ENCODE peak calls at places on chromosomes 11 and 22, in four cellular contexts. V is mesendoderm, C is gastrocnemius medialis, N is IMR-90. Q is an unnamed sample.

GRCh38 chr11:135027461-135027860 is 615.4 kb upstream of the B3GAT1 start:
- DNase-seq in V (peak; percentile 82), N (peak; percentile 31), C (no peak), Q (peak; percentile 43)

GRCh38 chr11:110147965-110148709 is 54.9 kb downstream of the ZC3H12C start:
- DNase-seq in C (no peak), N (peak; percentile 92), V (peak; percentile 14), Q (no peak)

GRCh38 chr11:71311928-71312510 is 59.6 kb upstream of the SHANK2 start:
- DNase-seq in C (no peak), N (no peak), V (no peak), Q (no peak)

GRCh38 chr22:43957871-43958270 is 2.6 kb downstream of the SAMM50 start:
- DNase-seq in N (peak; percentile 30), V (no peak), C (peak; percentile 22), Q (peak; percentile 45)

GRCh38 chr11:48109046-48109666 is 107.5 kb upstream of the OR4B1 start:
- DNase-seq in C (no peak), V (peak; percentile 51), N (peak; percentile 63), Q (no peak)

GRCh38 chr11:33893711-33894401 is 2.0 kb upstream of the LMO2 start:
- DNase-seq in N (no peak), V (no peak), C (no peak), Q (peak; percentile 24)

GRCh38 chr11:64951529-64951928 is 15.8 kb upstream of the GPHA2 start:
- DNase-seq in N (no peak), C (no peak), V (no peak), Q (no peak)

GRCh38 chr22:42174062-42174461 is 43.5 kb upstream of the CYP2D6 start:
- DNase-seq in N (peak; percentile 73), C (no peak), V (no peak), Q (no peak)

GRCh38 chr11:133681901-133682300 is 149.6 kb upstream of the OPCML start:
- DNase-seq in V (peak; percentile 73), N (no peak), C (no peak), Q (no peak)

GRCh38 chr11:63445720-63446119 is 45.2 kb downstream of the PLAAT5 start:
- DNase-seq in V (no peak), C (no peak), N (peak; percentile 42), Q (no peak)

GRCh38 chr11:71381781-71382505 is 66.2 kb downstream of the DHCR7 start:
- DNase-seq in V (no peak), N (no peak), C (no peak), Q (no peak)

GRCh38 chr11:112962854-112963367 is 1.7 kb downstream of the NCAM1 start:
- DNase-seq in C (peak; percentile 51), N (no peak), V (peak; percentile 55), Q (peak; percentile 85)

GRCh38 chr11:355581-356458 is 13.5 kb upstream of the B4GALNT4 start:
- DNase-seq in V (peak; percentile 98), N (peak; percentile 94), C (peak; percentile 77), Q (peak; percentile 89)

GRCh38 chr11:45211732-45212131 is 65.3 kb downstream of the PRDM11 start:
- DNase-seq in C (no peak), V (no peak), N (no peak), Q (no peak)

GRCh38 chr22:48180631-48181030 is 1418.2 kb downstream of the TBC1D22A start:
- DNase-seq in V (no peak), N (no peak), C (no peak), Q (peak; percentile 15)

GRCh38 chr11:79482800-79483199 is 42.0 kb upstream of the TENM4 start:
- DNase-seq in C (no peak), V (no peak), N (no peak), Q (no peak)

GRCh38 chr11:121312483-121312882 is 19.9 kb downstream of the SC5D start:
- DNase-seq in V (no peak), N (no peak), C (no peak), Q (no peak)

GRCh38 chr11:10490398-10491232 is 35.6 kb downstream of the AMPD3 start:
- DNase-seq in N (peak; percentile 99), V (peak; percentile 65), C (peak; percentile 96), Q (peak; percentile 99)

GRCh38 chr11:74397531-74398243 is 546 bp downstream of the PGM2L1 start:
- DNase-seq in C (peak; percentile 18), N (peak; percentile 30), V (peak; percentile 91), Q (no peak)

GRCh38 chr11:77503006-77503405 is 29.1 kb upstream of the PAK1 start:
- DNase-seq in V (no peak), N (peak; percentile 19), C (no peak), Q (peak; percentile 9)

GRCh38 chr11:65355776-65356393 is 1.3 kb downstream of the TIGD3 start:
- DNase-seq in C (peak; percentile 43), V (peak; percentile 37), N (peak; percentile 33), Q (no peak)

GRCh38 chr11:605286-606129 is 10.2 kb downstream of the IRF7 start:
- DNase-seq in N (no peak), C (no peak), V (no peak), Q (no peak)

GRCh38 chr22:23536821-23537345 is 43.2 kb downstream of the IGLL1 start:
- DNase-seq in N (no peak), C (no peak), V (peak; percentile 57), Q (no peak)

GRCh38 chr22:20209761-20210250 is 58.3 kb downstream of the RTN4R start:
- DNase-seq in C (no peak), V (no peak), N (no peak), Q (no peak)

GRCh38 chr22:38872172-38872830 is at the start of gene CBX6:
- DNase-seq in C (peak; percentile 93), N (peak; percentile 90), V (peak; percentile 96), Q (peak; percentile 96)

GRCh38 chr22:38874529-38875222 is 2.7 kb upstream of the CBX6 start:
- DNase-seq in N (no peak), V (no peak), C (no peak), Q (no peak)

GRCh38 chr22:38871360-38872171 is 450 bp downstream of the CBX6 start:
- DNase-seq in V (peak; percentile 57), N (no peak), C (no peak), Q (no peak)

GRCh38 chr22:38872831-38873248 is 824 bp upstream of the CBX6 start:
- DNase-seq in C (peak; percentile 44), N (peak; percentile 32), V (peak; percentile 51), Q (peak; percentile 78)

GRCh38 chr22:38873469-38874411 is 1.7 kb upstream of the CBX6 start:
- DNase-seq in N (no peak), V (peak; percentile 27), C (no peak), Q (no peak)
- H3K4me3 ChIP-seq in N (no peak overlapping the region), V (no peak overlapping the region), C (peak overlapping the region; percentile 90), Q (no peak overlapping the region)

GRCh38 chr11:131912127-131912526 is 541.7 kb downstream of the NTM start:
- DNase-seq in N (no peak), V (no peak), C (no peak), Q (no peak)
- H3K27ac ChIP-seq in N (no peak overlapping the region), V (no peak overlapping the region), C (no peak overlapping the region), Q (no peak overlapping the region)

GRCh38 chr11:67295846-67296245 is 6.7 kb downstream of the ANKRD13D start:
- DNase-seq in C (no peak), V (no peak), N (no peak), Q (no peak)
- H3K36me3 ChIP-seq in C (no peaks in the 10 kb centered on the region), V (peaks cover 8% of the 10 kb centered on the region), N (peaks cover 46% of the 10 kb centered on the region), Q (no peaks in the 10 kb centered on the region)

DNA sequence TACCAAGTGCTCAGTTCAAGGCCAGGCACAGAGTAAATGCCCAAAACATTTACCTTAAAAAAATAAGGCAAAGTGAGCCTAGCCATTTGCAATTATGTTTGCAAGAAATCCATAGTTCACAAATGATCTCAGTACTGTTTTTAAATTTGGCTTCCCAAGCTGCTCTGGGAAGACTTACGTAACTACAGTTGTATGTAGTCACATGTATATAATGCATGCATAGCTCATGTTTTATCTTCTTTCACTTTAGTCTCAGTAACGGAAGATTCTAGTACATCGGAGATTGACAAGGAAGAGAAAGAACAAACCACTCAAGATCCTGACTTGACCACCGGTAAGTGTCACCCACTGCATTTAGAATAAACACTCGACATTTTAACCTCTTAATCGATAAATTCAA is 18.2 kb upstream of the JHY start:
- DNase-seq in V (no peak), C (no peak), N (no peak), Q (no peak)
- H3K4me3 ChIP-seq in V (no peak overlapping the region), C (no peak overlapping the region), N (no peak overlapping the region), Q (no peak overlapping the region)

GRCh38 chr11:95081412-95081811 is 8.2 kb upstream of the ENDOD1 start:
- DNase-seq in C (no peak), N (no peak), V (peak; percentile 54), Q (peak; percentile 43)

GRCh38 chr11:95082576-95083001 is 7.1 kb upstream of the ENDOD1 start:
- DNase-seq in N (no peak), C (no peak), V (no peak), Q (no peak)

GRCh38 chr11:95084509-95084908 is 5.1 kb upstream of the ENDOD1 start:
- DNase-seq in C (no peak), V (peak; percentile 42), N (peak; percentile 55), Q (no peak)

GRCh38 chr11:95078526-95078925 is 11.1 kb upstream of the ENDOD1 start:
- DNase-seq in V (no peak), N (peak; percentile 6), C (no peak), Q (no peak)

GRCh38 chr11:95081010-95081409 is 8.6 kb upstream of the ENDOD1 start:
- DNase-seq in V (no peak), N (no peak), C (no peak), Q (no peak)
- H3K27ac ChIP-seq in V (no peak overlapping the region), N (no peak overlapping the region), C (no peak overlapping the region), Q (peak overlapping the region; percentile 74)

GRCh38 chr22:46706060-46706459 is 32.0 kb downstream of the CERK start:
- DNase-seq in C (no peak), N (no peak), V (no peak), Q (no peak)

GRCh38 chr22:46708766-46709330 is 29.2 kb downstream of the CERK start:
- DNase-seq in N (no peak), C (no peak), V (no peak), Q (no peak)

GRCh38 chr22:46707827-46708570 is 30.1 kb downstream of the CERK start:
- DNase-seq in V (no peak), N (no peak), C (no peak), Q (no peak)

GRCh38 chr22:46703996-46704370 is 34.1 kb downstream of the CERK start:
- DNase-seq in C (no peak), N (no peak), V (no peak), Q (no peak)

DNA sequence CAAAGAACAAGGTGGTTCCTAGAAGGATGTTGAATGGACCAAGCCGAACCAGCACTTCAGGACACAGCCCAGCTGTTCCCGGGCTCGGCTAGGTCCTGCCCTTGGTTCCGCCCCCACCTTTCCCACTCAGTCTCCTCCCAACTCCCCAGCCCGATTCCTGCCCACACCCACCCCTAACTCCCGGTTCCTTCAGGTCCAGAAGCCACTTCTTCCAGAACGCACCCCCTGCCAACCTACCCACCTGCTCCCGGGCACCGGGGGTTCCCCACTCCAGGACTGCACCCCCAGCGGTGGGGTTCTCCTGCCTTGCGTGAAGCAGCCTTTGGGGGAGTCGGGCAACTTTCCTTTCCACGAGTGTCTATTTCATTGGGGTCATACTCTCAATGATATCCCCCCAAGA is 30.7 kb downstream of the CERK start:
- DNase-seq in N (no peak), C (no peak), V (no peak), Q (no peak)
- H3K36me3 ChIP-seq in N (peaks cover 70% of the 10 kb centered on the region), C (no peaks in the 10 kb centered on the region), V (peaks cover 4% of the 10 kb centered on the region), Q (no peaks in the 10 kb centered on the region)

GRCh38 chr11:86135319-86135714 is 66.4 kb upstream of the PICALM start:
- DNase-seq in V (no peak), N (no peak), C (no peak), Q (no peak)
- H3K4me3 ChIP-seq in V (no peak overlapping the region), N (no peak overlapping the region), C (no peak overlapping the region), Q (no peak overlapping the region)

GRCh38 chr11:73323464-73323863 is 15.4 kb downstream of the ARHGEF17 start:
- DNase-seq in N (peak; percentile 77), V (peak; percentile 89), C (peak; percentile 52), Q (peak; percentile 48)
- H3K27ac ChIP-seq in N (peak overlapping the region; percentile 98), V (peak overlapping the region; percentile 35), C (peak overlapping the region; percentile 66), Q (peak overlapping the region; percentile 72)

Q was measured in adrenal gland.